ENCODE peak calls at places on chromosome X, in nine cellular contexts. Z, D, P, J, O, H, F, Y and T are unnamed samples. For H3K27me3, the result is how much of the 10 kb centered on the place peaks cover.

GRCh38 chrX:41971346-41971745 is 48.0 kb upstream of the CASK start:
- DNase-seq in D (no peak), O (no peak), Z (no peak), J (no peak), P (no peak), F (no peak), Y (no peak), H (no peak), T (no peak)

GRCh38 chrX:43973249-43973672 is at the start of gene NDP:
- DNase-seq in Y (no peak), O (no peak), Z (no peak), P (no peak), F (no peak), J (peak), H (peak), D (no peak), T (no peak)

GRCh38 chrX:102651242-102651967 is at the start of gene GPRASP1:
- DNase-seq in F (peak), Y (no peak), P (peak), D (no peak), J (peak), O (peak), H (peak), Z (peak), T (peak)

GRCh38 chrX:18146954-18147353 is 73.7 kb downstream of the BEND2 start:
- DNase-seq in Y (no peak), F (peak), Z (no peak), D (peak), J (peak), H (peak), P (peak), O (no peak), T (no peak)

GRCh38 chrX:19709812-19710518 is 177.4 kb downstream of the SH3KBP1 start:
- DNase-seq in H (peak), P (no peak), D (no peak), F (peak), O (no peak), Z (no peak), J (no peak), Y (no peak), T (no peak)

GRCh38 chrX:30875957-30876356 is 13.1 kb downstream of the TAB3 start:
- DNase-seq in O (no peak), H (peak), P (no peak), D (no peak), Z (no peak), Y (no peak), J (no peak), F (peak), T (no peak)

GRCh38 chrX:13768939-13769338 is 34.4 kb downstream of the OFD1 start:
- DNase-seq in J (no peak), D (no peak), F (no peak), Y (no peak), H (no peak), O (no peak), Z (no peak), P (no peak), T (no peak)

GRCh38 chrX:44036336-44036735 is 63.1 kb upstream of the NDP start:
- DNase-seq in Y (no peak), O (no peak), Z (no peak), D (no peak), H (peak), F (peak), J (no peak), P (no peak), T (no peak)

GRCh38 chrX:98637451-98637850 is 1753.7 kb downstream of the RPA4 start:
- DNase-seq in D (no peak), J (no peak), F (no peak), H (no peak), Y (no peak), P (no peak), Z (no peak), O (no peak), T (no peak)

GRCh38 chrX:56113785-56114436 is 118.2 kb upstream of the KLF8 start:
- DNase-seq in P (no peak), F (no peak), Y (no peak), O (peak), J (no peak), Z (no peak), D (no peak), H (no peak), T (no peak)

GRCh38 chrX:1542994-1543725 is 6.2 kb upstream of the P2RY8 start:
- DNase-seq in O (no peak), Z (no peak), J (no peak), F (no peak), P (no peak), D (peak), H (no peak), Y (no peak), T (no peak)

GRCh38 chrX:103467156-103467555 is 52.1 kb downstream of the RAB40A start:
- DNase-seq in Y (no peak), F (peak), D (no peak), J (no peak), O (no peak), P (no peak), Z (no peak), H (peak), T (no peak)

GRCh38 chrX:15468036-15468435 is 25.1 kb downstream of the PIR start:
- DNase-seq in O (peak), P (no peak), D (no peak), F (peak), Y (no peak), Z (no peak), H (peak), J (peak), T (no peak)

GRCh38 chrX:69195810-69196209 is 30.6 kb upstream of the PJA1 start:
- DNase-seq in H (no peak), Z (no peak), F (no peak), D (no peak), J (peak), Y (no peak), P (no peak), O (no peak), T (no peak)
- H3K27me3 ChIP-seq in H (under half), Z (under half), F (half or more), D (under half), J (under half), Y (under half), P (under half), O (under half), T (under half)

DNA sequence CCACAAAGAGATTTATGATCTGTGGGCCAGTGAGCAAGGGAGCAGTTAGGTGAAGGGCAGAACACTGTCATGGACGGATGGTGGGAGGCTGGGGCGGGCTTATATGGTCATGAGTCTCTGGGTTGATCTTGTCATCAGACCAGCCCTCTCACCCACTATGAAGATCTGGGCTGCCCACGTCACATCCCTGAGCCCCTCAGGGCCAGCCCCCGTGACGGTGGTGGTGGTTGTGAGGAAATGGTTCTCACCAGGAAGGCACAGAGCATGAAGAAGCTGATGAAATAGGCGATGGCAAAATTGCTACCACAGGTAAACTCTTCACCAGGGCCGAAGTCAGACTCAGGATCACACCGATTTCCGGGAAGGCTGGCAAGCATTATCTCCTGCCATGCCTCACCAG is 11.1 kb upstream of the SYP start:
- DNase-seq in H (no peak), O (no peak), P (no peak), Z (no peak), J (no peak), D (no peak), F (no peak), Y (no peak), T (no peak)
- H3K27me3 ChIP-seq in H (under half), O (under half), P (under half), Z (under half), J (under half), D (under half), F (under half), Y (under half), T (under half)

DNA sequence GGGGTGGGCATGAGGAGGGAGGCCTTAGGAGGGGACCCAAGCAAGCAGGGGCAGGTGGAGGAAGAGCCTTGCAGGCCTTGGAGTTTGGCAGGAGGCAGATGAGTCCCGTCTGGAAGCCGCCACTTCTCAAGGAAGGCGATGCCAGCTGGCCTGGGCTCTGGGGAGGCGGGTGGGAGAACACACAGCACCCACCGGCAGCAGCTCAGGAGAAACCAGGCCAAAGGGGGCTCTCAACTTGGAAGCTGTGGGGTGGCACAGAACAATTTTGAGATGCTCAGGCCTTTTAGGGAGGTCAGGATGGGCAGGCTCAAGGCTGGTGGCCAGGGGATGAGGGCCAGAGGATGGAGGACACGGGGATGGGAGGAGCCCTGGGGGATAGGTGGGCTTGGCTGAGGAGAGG is 11.6 kb upstream of the DUSP9 start:
- DNase-seq in O (no peak), P (no peak), Z (no peak), J (no peak), H (no peak), F (no peak), Y (no peak), D (no peak), T (no peak)
- H3K27me3 ChIP-seq in O (under half), P (under half), Z (under half), J (under half), H (under half), F (under half), Y (under half), D (under half), T (under half)

GRCh38 chrX:110437686-110438085 is 79.0 kb downstream of the RTL9 start:
- DNase-seq in D (no peak), H (no peak), Y (no peak), J (no peak), F (no peak), Z (no peak), P (no peak), O (no peak), T (no peak)
- H3K27me3 ChIP-seq in D (under half), H (under half), Y (under half), J (under half), F (half or more), Z (under half), P (under half), O (under half), T (under half)

GRCh38 chrX:6456196-6456595 is 78.7 kb downstream of the VCX3A start:
- DNase-seq in Z (no peak), D (no peak), H (no peak), O (no peak), P (no peak), Y (no peak), F (no peak), J (no peak), T (no peak)
- H3K27me3 ChIP-seq in Z (under half), D (under half), H (under half), O (under half), P (under half), Y (under half), F (under half), J (under half), T (under half)

GRCh38 chrX:40085086-40085551 is 12.6 kb downstream of the BCOR start:
- DNase-seq in D (no peak), O (no peak), Y (no peak), F (peak), Z (no peak), H (peak), J (no peak), P (no peak), T (no peak)

GRCh38 chrX:40085714-40086113 is 12.0 kb downstream of the BCOR start:
- DNase-seq in P (no peak), Z (no peak), J (no peak), H (no peak), F (no peak), D (no peak), Y (no peak), O (no peak), T (no peak)

GRCh38 chrX:40087574-40088298 is 10.0 kb downstream of the BCOR start:
- DNase-seq in O (no peak), Y (no peak), F (peak), J (no peak), P (no peak), D (no peak), H (no peak), Z (no peak), T (no peak)

GRCh38 chrX:40088299-40088625 is 9.5 kb downstream of the BCOR start:
- DNase-seq in J (no peak), F (no peak), Z (no peak), Y (no peak), O (no peak), H (no peak), P (no peak), D (no peak), T (no peak)

GRCh38 chrX:40086569-40087335 is 11.0 kb downstream of the BCOR start:
- DNase-seq in H (no peak), Z (no peak), F (peak), Y (no peak), P (no peak), D (no peak), O (no peak), J (no peak), T (no peak)
- H3K27me3 ChIP-seq in H (under half), Z (under half), F (under half), Y (under half), P (under half), D (under half), O (under half), J (half or more), T (under half)

DNA sequence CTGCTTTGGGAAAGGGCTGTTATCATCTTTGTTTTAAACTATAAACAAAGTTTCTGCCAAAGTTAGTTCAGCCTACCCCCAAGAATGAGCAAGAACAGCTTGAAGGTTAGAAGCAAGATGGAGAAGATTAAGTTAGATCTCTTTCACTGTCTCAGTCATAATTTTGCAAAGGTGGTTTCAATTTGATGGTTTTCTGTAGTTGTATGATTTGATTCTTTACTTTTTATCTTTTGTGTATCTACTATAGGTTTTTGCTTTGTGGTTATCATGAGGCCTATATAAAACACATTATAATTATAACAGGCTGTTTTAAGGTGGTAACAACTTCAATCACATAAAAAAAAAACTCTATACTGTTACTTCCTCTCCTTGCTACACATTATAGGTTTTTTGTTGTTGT is 35.4 kb upstream of the ALG13 start:
- DNase-seq in J (no peak), P (no peak), Y (no peak), H (no peak), F (no peak), Z (no peak), O (no peak), D (no peak), T (no peak)
- H3K27me3 ChIP-seq in J (under half), P (under half), Y (under half), H (under half), F (under half), Z (under half), O (under half), D (under half), T (under half)

DNA sequence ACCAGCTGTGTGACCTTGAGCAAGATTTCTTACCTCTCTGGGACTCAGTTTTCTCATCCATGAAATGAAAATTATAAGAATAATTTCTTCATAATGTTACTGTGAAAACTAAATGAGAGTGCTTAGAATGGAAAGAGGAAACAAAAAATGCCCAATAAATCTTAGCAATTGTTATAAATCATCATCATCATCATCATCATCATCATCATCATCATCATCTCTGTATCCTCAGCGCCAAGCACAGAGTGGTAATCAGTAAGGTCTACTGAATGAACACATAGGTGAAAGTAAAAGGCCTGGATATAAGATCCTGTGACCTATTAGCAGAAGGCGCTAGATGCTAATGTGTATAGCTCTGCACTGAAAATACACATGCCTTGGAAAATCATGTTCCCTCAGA is 6.8 kb upstream of the STARD8 start:
- DNase-seq in Z (no peak), Y (no peak), D (no peak), O (no peak), J (no peak), H (no peak), P (no peak), F (no peak), T (no peak)
- H3K27me3 ChIP-seq in Z (under half), Y (under half), D (under half), O (under half), J (under half), H (under half), P (under half), F (under half), T (under half)

GRCh38 chrX:137568741-137569469 is 3.0 kb downstream of the ZIC3 start:
- DNase-seq in O (no peak), Y (no peak), F (no peak), H (peak), P (no peak), Z (no peak), J (no peak), D (no peak), T (no peak)
- H3K27me3 ChIP-seq in O (under half), Y (under half), F (under half), H (under half), P (under half), Z (under half), J (half or more), D (under half), T (under half)